ENCODE peak calls at places on chromosomes 12 and 14, in eight cellular contexts. N is psoas muscle; A is mammary epithelial cell; B is Peyer's patch; Z is esophagus squamous epithelium; E is A549; P is CD8-positive, alpha-beta T cell; I is cardiac muscle cell. Y is an unnamed sample.
A peak's percentile ranks its signal among the peaks of the same experiment; 100 is the strongest.

GRCh38 chr12:39297946-39298345 is 145.0 kb downstream of the KIF21A start:
- DNase-seq in N (no peak), E (no peak), B (no peak), Z (no peak), I (no peak), A (no peak), P (no peak), Y (no peak)

GRCh38 chr12:110600254-110600653 is 13.7 kb upstream of the TCTN1 start:
- DNase-seq in A (peak; percentile 53), P (no peak), B (no peak), E (peak; percentile 77), I (peak; percentile 81), N (no peak), Z (no peak), Y (no peak)

GRCh38 chr12:54033106-54033979 is 493 bp downstream of the HOXC5 start:
- DNase-seq in B (peak; percentile 62), E (peak; percentile 53), P (no peak), I (no peak), A (peak; percentile 47), N (peak; percentile 57), Z (no peak), Y (no peak)

GRCh38 chr14:80117876-80118275 is 93.4 kb downstream of the DIO2 start:
- DNase-seq in N (no peak), A (no peak), I (no peak), P (no peak), B (no peak), Z (no peak), E (no peak), Y (no peak)

GRCh38 chr14:63423889-63424288 is 105.2 kb upstream of the GPHB5 start:
- DNase-seq in I (no peak), N (no peak), B (no peak), E (no peak), A (no peak), Z (no peak), P (no peak), Y (no peak)

GRCh38 chr14:70239802-70240201 is 51.1 kb upstream of the SLC8A3 start:
- DNase-seq in I (no peak), E (no peak), P (no peak), B (no peak), Z (no peak), N (no peak), A (no peak), Y (no peak)

GRCh38 chr12:89385965-89386537 is 33.8 kb upstream of the DUSP6 start:
- DNase-seq in E (no peak), N (no peak), Z (no peak), A (no peak), P (no peak), B (no peak), I (no peak), Y (no peak)

GRCh38 chr12:22105542-22105941 is 59.5 kb downstream of the CMAS start:
- DNase-seq in I (no peak), Z (no peak), B (no peak), A (peak; percentile 33), N (no peak), E (no peak), P (no peak), Y (no peak)

GRCh38 chr12:101857043-101857558 is 20.3 kb upstream of the DRAM1 start:
- DNase-seq in N (no peak), E (peak; percentile 42), B (no peak), A (peak; percentile 84), Z (no peak), P (no peak), I (peak; percentile 62), Y (no peak)

GRCh38 chr14:55814873-55815272 is 234.9 kb downstream of the KTN1 start:
- DNase-seq in Z (no peak), I (peak; percentile 37), A (no peak), E (no peak), P (no peak), N (no peak), B (no peak), Y (no peak)

GRCh38 chr12:104358353-104359003 is 54.9 kb downstream of the EID3 start:
- DNase-seq in I (peak; percentile 72), B (peak; percentile 59), N (peak; percentile 32), E (peak; percentile 82), A (peak; percentile 40), P (peak; percentile 64), Z (no peak), Y (peak; percentile 51)

DNA sequence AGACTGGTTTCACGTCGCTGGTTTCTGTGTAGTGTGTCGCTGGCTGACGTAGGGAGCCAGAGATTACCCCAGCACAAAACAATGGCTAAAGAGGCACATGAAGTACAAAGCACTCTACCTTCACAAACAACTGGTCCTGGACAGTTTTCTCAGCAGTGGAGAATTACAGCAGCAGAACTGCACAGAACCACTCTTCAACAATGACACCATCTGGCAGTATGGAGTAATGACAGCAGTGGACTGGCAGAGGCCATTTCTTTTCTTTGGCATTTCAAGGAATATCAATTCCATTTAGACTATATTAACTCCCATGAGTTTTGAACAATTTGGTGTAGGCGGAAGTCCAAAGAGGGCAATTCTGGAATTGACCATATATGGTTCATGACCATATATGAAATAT is 1074.1 kb downstream of the AACS start:
- DNase-seq in Z (no peak), P (no peak), B (no peak), E (no peak), N (no peak), A (no peak), I (no peak), Y (no peak)
- TF ChIP-seq CTCF in Z (no peak), P (no peak), B (no peak), E (no peak), N (no peak), A (peak; percentile 26), I (no peak), Y (no peak)

DNA sequence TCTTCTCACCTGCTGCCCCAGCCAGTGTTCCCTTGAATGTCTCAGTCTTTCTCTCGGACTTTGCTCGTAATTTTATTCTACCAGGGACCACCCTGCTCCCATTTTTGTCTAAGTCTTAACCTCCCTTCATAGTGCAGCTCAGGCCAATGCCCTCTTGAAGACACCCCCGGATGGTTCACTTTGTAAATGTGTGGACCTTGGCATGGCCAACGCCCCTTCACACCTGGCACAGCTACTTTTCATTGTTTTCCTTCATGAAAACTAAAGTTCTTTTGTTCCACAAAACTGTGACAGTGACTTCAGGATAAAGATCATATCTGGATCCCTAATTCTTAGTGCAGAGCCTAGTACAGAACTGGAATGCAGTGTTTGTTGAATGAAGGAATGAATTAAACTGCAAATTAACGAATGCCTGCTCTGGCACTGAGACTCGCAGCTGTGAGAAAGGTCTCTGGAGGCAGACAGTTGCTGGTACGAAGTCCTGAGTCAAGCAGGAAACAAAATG is 3.5 kb upstream of the RNASE4 start:
- DNase-seq in E (no peak), P (no peak), Z (peak; percentile 18), N (no peak), A (no peak), B (peak; percentile 54), I (no peak), Y (no peak)
- H3K27ac ChIP-seq in E (peak overlapping the region; percentile 95), P (peak overlapping the region; percentile 80), Z (peak overlapping the region; percentile 100), N (peak overlapping the region; percentile 99), A (peak overlapping the region; percentile 69), B (peak overlapping the region; percentile 99), I (peak overlapping the region; percentile 93), Y (peak overlapping the region; percentile 100)

DNA sequence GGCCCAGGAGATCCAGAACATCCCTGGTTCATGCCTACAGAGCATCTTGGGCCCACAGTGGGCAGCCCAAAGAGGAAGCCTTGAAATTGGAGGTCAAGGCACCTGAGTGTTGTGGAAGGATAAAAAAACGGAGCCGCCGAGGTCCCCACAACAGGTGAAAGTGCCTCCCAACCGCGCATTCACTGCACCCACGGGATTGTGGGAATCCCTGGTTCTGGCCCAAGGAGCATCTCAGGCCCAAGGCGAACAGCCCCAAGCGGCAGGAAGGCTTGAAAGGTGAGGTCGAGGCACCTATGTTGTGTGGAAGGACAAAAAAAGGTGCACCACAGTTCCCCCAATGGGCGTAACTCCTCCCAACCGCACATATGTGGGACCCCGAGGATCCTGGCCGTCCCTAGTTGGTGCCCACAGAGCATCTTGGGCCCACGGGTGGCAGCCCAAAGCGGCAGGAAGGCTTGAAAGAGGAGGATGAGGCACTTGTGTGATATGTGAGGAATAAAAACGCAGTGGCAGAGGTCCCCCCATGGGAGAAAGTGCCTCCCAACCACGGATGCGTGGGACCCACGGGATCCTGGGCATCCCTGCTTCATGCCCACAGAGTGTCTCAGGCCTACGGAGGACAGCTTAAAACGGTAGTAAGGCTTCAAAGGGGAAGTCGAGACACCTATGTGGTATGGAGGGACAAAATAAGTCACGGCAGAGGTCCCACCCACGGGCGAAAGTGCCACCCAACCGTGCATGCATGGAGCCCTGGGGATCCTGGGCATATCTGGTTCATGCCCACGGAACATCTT is 583.9 kb downstream of the ALG10 start:
- DNase-seq in N (no peak), I (no peak), Z (no peak), A (no peak), E (no peak), P (no peak), B (peak; percentile 27), Y (no peak)
- H3K9me3 ChIP-seq in N (no peaks in the 10 kb centered on the region), I (no peaks in the 10 kb centered on the region), Z (peaks cover 69% of the 10 kb centered on the region), A (peaks cover 21% of the 10 kb centered on the region), E (no peaks in the 10 kb centered on the region), P (no peaks in the 10 kb centered on the region), B (no peaks in the 10 kb centered on the region), Y (no peaks in the 10 kb centered on the region)

GRCh38 chr14:74584966-74585365 is 27.1 kb downstream of the LTBP2 start:
- DNase-seq in I (no peak), P (no peak), E (no peak), A (no peak), B (no peak), N (no peak), Z (no peak), Y (no peak)

GRCh38 chr14:74586681-74587362 is 25.2 kb downstream of the LTBP2 start:
- DNase-seq in P (no peak), Z (no peak), B (peak; percentile 34), A (no peak), E (no peak), N (peak; percentile 14), I (no peak), Y (no peak)

GRCh38 chr14:74587363-74587707 is 24.7 kb downstream of the LTBP2 start:
- DNase-seq in Z (no peak), A (no peak), B (no peak), P (no peak), I (no peak), E (no peak), N (peak; percentile 9), Y (no peak)

GRCh38 chr14:74583689-74584434 is 28.2 kb downstream of the LTBP2 start:
- DNase-seq in P (no peak), E (peak; percentile 81), B (no peak), I (no peak), Z (no peak), A (peak; percentile 92), N (no peak), Y (no peak)

DNA sequence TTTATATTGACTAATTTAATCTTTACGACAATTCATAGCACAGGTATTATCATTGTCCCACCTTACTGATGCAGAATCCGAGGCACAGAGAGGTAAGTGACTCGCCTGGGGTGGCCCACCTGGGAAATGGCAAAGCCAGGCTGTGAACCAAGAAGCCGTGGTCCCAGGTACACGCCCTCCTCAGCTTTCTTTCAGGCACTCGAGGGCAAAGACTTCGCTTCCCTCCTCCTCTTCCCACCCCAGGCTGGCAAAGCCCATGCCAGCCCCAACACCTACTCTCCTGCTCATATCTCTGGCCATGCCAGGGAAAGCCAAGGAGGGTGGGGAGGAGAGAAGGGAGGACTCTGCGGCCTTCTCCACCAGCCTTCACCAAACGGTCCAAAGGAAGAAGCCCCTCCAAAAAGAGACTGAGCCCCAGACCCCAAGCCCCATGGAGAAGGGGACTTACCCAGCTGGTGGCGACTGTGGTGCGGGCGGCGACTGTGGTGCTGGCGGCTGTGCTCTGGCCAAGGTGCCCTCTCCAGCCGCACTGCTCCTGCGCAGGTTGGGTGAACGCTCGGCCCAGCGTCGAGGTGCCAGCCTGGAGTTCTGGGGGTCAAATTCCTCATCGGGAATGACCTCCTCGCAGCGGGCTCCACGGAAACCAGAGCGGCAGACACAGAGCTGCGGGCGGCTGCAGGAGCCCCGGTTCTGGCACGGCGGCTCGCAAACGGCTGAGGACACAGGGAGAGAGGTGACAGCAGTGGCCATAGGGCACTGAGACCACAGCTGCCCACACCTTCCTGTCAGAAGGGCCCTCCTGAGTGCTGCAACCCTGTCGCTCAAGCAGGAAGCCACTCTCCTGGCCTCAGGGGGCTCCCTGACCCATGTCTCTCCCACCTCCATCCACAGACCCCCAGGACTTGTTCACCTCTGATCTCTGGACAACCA is 26.4 kb downstream of the LTBP2 start:
- DNase-seq in B (peak; percentile 30), E (no peak), P (no peak), N (no peak), A (no peak), Z (no peak), I (no peak), Y (no peak)
- TF ChIP-seq CTCF in B (no peak), E (no peak), P (no peak), N (no peak), A (no peak), Z (no peak), I (no peak), Y (no peak)